ENCODE peak calls at places on chromosomes 7 and 10, in four cellular contexts. One of them, this sample, is unnamed.

GRCh38 chr7:11650030-11650429 is 182.0 kb downstream of the THSD7A start:
- DNase-seq in GM12878: no peak
- DNase-seq in HepG2: no peak
- DNase-seq in K562: no peak
- DNase-seq in this sample: no peak

GRCh38 chr10:113718974-113719822 is 32.3 kb upstream of the PLEKHS1 start:
- DNase-seq in GM12878: no peak
- DNase-seq in HepG2: no peak
- DNase-seq in K562: peak
- DNase-seq in this sample: no peak

GRCh38 chr7:39394105-39394504 is 172.1 kb upstream of the YAE1 start:
- DNase-seq in GM12878: no peak
- DNase-seq in HepG2: no peak
- DNase-seq in K562: no peak
- DNase-seq in this sample: no peak

GRCh38 chr10:132519382-132520146 is 18.0 kb upstream of the INPP5A start:
- DNase-seq in GM12878: no peak
- DNase-seq in HepG2: no peak
- DNase-seq in K562: no peak
- DNase-seq in this sample: no peak

GRCh38 chr10:9596368-9596920 is 1421.2 kb upstream of the CELF2 start:
- DNase-seq in GM12878: no peak
- DNase-seq in HepG2: no peak
- DNase-seq in K562: no peak
- DNase-seq in this sample: peak

GRCh38 chr10:24820616-24821015 is 96.9 kb upstream of the ARHGAP21 start:
- DNase-seq in GM12878: no peak
- DNase-seq in HepG2: no peak
- DNase-seq in K562: no peak
- DNase-seq in this sample: no peak

GRCh38 chr10:50552308-50552707 is 71.4 kb downstream of the SGMS1 start:
- DNase-seq in GM12878: no peak
- DNase-seq in HepG2: no peak
- DNase-seq in K562: no peak
- DNase-seq in this sample: no peak

GRCh38 chr7:51025668-51026067 is 243.0 kb upstream of the GRB10 start:
- DNase-seq in GM12878: no peak
- DNase-seq in HepG2: no peak
- DNase-seq in K562: no peak
- DNase-seq in this sample: no peak

GRCh38 chr10:105679781-105680180 is 1038.7 kb downstream of the SORCS3 start:
- DNase-seq in GM12878: no peak
- DNase-seq in HepG2: no peak
- DNase-seq in K562: no peak
- DNase-seq in this sample: no peak

GRCh38 chr7:20784311-20785210 is 2.1 kb downstream of the SP8 start:
- DNase-seq in GM12878: no peak
- DNase-seq in HepG2: no peak
- DNase-seq in K562: no peak
- DNase-seq in this sample: peak

GRCh38 chr7:42053834-42054233 is 183.2 kb downstream of the GLI3 start:
- DNase-seq in GM12878: no peak
- DNase-seq in HepG2: no peak
- DNase-seq in K562: no peak
- DNase-seq in this sample: no peak

GRCh38 chr10:71912431-71912830 is 51.8 kb upstream of the CHST3 start:
- DNase-seq in GM12878: no peak
- DNase-seq in HepG2: no peak
- DNase-seq in K562: no peak
- DNase-seq in this sample: peak

GRCh38 chr10:102451105-102451969 is at the start of gene C10orf95:
- DNase-seq in GM12878: no peak
- DNase-seq in HepG2: no peak
- DNase-seq in K562: no peak
- DNase-seq in this sample: no peak

GRCh38 chr10:6033954-6034353 is 28.2 kb downstream of the IL2RA start:
- DNase-seq in GM12878: no peak
- DNase-seq in HepG2: no peak
- DNase-seq in K562: no peak
- DNase-seq in this sample: no peak

GRCh38 chr7:156094350-156095146 is 282.3 kb upstream of the SHH start:
- DNase-seq in GM12878: no peak
- DNase-seq in HepG2: no peak
- DNase-seq in K562: no peak
- DNase-seq in this sample: no peak

GRCh38 chr7:135930565-135931423 is 46.4 kb downstream of the MTPN start:
- DNase-seq in GM12878: no peak
- DNase-seq in HepG2: no peak
- DNase-seq in K562: no peak
- DNase-seq in this sample: no peak

GRCh38 chr7:134891262-134892001 is 94.9 kb upstream of the AGBL3 start:
- DNase-seq in GM12878: no peak
- DNase-seq in HepG2: peak
- DNase-seq in K562: no peak
- DNase-seq in this sample: peak

GRCh38 chr10:71222541-71223364 is 10.4 kb downstream of the UNC5B start:
- DNase-seq in GM12878: no peak
- DNase-seq in HepG2: no peak
- DNase-seq in K562: peak
- DNase-seq in this sample: no peak

DNA sequence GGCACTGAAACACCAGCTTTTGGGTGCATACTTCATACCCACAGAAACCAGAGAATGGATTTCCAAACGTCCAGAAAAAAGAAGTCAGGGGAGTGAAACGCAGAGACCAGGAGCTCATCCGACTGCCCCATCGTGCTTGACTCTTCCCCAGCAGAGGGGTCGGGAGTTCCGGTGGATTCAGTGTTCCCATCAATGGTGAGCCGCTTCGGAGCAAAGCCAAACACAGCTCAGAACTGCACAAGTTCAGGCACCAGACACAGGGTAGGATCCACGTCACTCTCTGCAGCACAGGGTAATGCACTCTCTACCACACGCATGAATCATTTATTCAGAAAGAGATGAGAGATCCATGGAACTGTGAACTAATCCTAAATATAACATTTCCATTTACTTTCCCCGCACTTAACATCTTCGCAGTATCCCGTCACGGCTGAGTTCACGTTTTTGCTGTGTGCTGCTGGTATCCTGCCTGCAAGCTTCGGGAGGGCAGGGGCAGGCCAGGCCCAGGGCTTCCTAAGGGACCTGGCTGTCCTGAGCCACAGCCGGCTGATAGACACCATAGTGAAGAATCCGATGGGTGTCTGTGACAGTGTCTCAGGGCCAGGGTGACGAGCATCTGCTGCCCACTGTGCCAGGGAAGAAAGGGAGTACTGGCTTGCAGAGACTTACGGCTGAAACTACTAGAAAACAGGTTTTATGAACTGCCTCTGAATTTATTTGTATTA is 545.3 kb downstream of the PTPRN2 start:
- DNase-seq in GM12878: no peak
- DNase-seq in HepG2: no peak
- DNase-seq in K562: no peak
- DNase-seq in this sample: no peak
- TF ChIP-seq CHD4 in GM12878: no peak
- TF ChIP-seq CHD4 in HepG2: no peak
- TF ChIP-seq CHD4 in K562: no peak
- TF ChIP-seq CHD4 in this sample: no peak

GRCh38 chr10:115968236-115968635 is 304.8 kb downstream of the GFRA1 start:
- DNase-seq in GM12878: no peak
- DNase-seq in HepG2: no peak
- DNase-seq in K562: no peak
- DNase-seq in this sample: no peak
- TF ChIP-seq SMC3 in GM12878: no peak
- TF ChIP-seq SMC3 in HepG2: no peak
- TF ChIP-seq SMC3 in K562: no peak
- TF ChIP-seq SMC3 in this sample: no peak

GRCh38 chr7:74234549-74234948 is 19.6 kb downstream of the RFC2 start:
- DNase-seq in GM12878: no peak
- DNase-seq in HepG2: no peak
- DNase-seq in K562: no peak
- DNase-seq in this sample: no peak

GRCh38 chr7:74228951-74229900 is 19.4 kb downstream of the LAT2 start:
- DNase-seq in GM12878: no peak
- DNase-seq in HepG2: no peak
- DNase-seq in K562: no peak
- DNase-seq in this sample: no peak

GRCh38 chr7:74230446-74231231 is 20.8 kb downstream of the LAT2 start:
- DNase-seq in GM12878: no peak
- DNase-seq in HepG2: no peak
- DNase-seq in K562: no peak
- DNase-seq in this sample: no peak

GRCh38 chr7:74233655-74234280 is 20.4 kb downstream of the RFC2 start:
- DNase-seq in GM12878: no peak
- DNase-seq in HepG2: no peak
- DNase-seq in K562: no peak
- DNase-seq in this sample: no peak

GRCh38 chr7:74231232-74231590 is 21.4 kb downstream of the LAT2 start:
- DNase-seq in GM12878: peak
- DNase-seq in HepG2: no peak
- DNase-seq in K562: no peak
- DNase-seq in this sample: no peak
- TF ChIP-seq CHD4 in GM12878: no peak
- TF ChIP-seq CHD4 in HepG2: no peak
- TF ChIP-seq CHD4 in K562: no peak
- TF ChIP-seq CHD4 in this sample: no peak

DNA sequence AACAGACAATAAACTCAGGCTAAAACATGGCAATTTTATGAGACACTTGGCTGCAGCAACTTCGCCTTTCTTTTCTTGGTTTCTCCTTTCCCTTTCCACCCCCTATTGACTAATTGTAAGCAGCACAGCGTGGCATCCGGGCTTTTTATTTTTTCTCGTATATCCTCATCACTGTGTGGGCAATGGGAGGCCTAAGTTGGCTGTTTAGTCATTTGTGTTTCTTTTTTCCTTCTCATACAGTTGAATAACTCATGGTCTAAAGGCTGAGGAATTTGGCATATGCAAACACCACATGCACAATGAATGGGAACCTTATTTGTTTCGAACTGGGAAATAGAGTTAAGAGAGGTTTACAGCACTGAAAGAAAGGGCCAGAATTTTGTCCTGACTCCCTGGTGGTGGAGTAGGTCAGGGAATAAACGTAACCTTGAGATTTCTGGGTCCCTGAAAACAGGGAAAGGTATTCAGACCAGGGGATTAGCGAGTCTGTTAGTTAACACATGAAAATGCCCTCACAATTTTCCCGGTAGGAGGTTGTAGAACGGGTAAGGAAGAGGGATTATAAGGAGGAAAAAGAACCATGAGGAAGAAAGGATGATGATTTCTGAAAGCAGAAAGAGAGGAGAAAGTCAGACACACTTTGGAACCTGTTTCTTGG is 858.3 kb downstream of the KCNMA1 start:
- DNase-seq in GM12878: no peak
- DNase-seq in HepG2: no peak
- DNase-seq in K562: no peak
- DNase-seq in this sample: no peak
- TF ChIP-seq SMC3 in GM12878: no peak
- TF ChIP-seq SMC3 in HepG2: no peak
- TF ChIP-seq SMC3 in K562: no peak
- TF ChIP-seq SMC3 in this sample: no peak

GRCh38 chr7:96173777-96174176 is 148.1 kb downstream of the SLC25A13 start:
- DNase-seq in GM12878: no peak
- DNase-seq in HepG2: no peak
- DNase-seq in K562: no peak
- DNase-seq in this sample: no peak
- TF ChIP-seq CHD4 in GM12878: no peak
- TF ChIP-seq CHD4 in HepG2: no peak
- TF ChIP-seq CHD4 in K562: no peak
- TF ChIP-seq CHD4 in this sample: no peak

DNA sequence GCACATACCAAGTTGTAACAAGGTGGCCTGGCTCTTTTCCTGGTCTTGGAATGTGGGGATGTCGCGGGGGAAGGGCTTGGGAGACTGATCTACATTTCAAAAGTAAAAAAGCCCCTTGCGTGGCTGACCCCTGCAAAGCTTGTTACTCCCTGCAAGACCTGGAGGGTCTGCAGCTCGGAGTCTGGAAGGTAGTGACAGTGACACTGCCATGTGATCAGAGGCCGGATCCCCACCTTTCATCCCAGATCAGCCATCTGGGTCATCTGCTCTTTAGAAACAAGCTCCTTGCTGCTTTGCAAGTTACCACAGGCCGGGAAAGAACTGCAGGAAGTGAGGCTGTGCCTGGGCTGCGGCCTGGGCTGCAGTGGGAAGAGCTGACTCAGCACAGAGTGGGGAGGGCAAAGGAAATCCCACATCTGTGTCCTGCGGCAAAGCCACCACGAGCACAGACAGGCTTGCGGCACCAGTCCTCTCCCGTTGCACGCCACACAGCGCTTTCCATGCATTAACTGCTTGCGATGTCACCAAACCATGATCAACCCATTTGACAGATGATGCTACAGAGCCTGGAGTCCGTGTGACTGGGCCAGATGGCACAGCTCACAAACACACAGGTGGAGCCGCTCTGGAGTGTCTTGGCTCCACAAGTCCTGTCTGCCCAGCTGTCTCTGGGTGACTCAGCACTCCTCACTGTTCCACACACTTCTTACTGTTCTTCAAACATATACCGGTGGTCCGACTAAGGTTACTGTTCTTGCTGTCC is 97.7 kb downstream of the SH3PXD2A start:
- DNase-seq in GM12878: no peak
- DNase-seq in HepG2: no peak
- DNase-seq in K562: no peak
- DNase-seq in this sample: peak
- TF ChIP-seq SMC3 in GM12878: no peak
- TF ChIP-seq SMC3 in HepG2: no peak
- TF ChIP-seq SMC3 in K562: no peak
- TF ChIP-seq SMC3 in this sample: no peak

GRCh38 chr7:104700336-104700735 is 313.7 kb upstream of the KMT2E start:
- DNase-seq in GM12878: no peak
- DNase-seq in HepG2: no peak
- DNase-seq in K562: no peak
- DNase-seq in this sample: no peak

GRCh38 chr7:104695563-104695962 is 318.4 kb upstream of the KMT2E start:
- DNase-seq in GM12878: no peak
- DNase-seq in HepG2: no peak
- DNase-seq in K562: no peak
- DNase-seq in this sample: no peak
- TF ChIP-seq CHD4 in GM12878: no peak
- TF ChIP-seq CHD4 in HepG2: no peak
- TF ChIP-seq CHD4 in K562: no peak
- TF ChIP-seq CHD4 in this sample: no peak

DNA sequence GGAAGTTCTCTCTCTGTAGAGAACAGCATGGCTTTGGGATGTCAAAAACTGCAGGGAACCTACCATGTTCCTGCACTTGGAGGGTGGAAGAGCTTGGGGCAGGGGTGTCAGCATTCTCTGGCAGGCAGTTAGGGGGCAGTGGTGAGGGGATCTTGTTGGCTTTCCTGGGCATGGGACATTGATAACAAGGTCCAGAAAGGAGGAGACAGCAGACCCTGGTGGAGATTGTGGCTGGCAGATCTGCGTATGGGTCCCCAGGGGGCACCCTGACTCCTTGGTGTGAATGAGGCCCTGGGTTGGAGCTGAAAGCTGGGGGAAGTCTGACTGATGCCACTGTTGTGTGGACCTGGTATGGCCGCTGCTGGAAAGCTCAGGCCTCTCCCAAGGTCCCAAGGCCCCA is 22.9 kb upstream of the CAMK2B start:
- DNase-seq in GM12878: no peak
- DNase-seq in HepG2: peak
- DNase-seq in K562: no peak
- DNase-seq in this sample: peak
- TF ChIP-seq SMC3 in GM12878: peak
- TF ChIP-seq SMC3 in HepG2: peak
- TF ChIP-seq SMC3 in K562: peak
- TF ChIP-seq SMC3 in this sample: peak

This sample was measured in A549.